ENCODE peak calls at places on chromosome 20, in nine cellular contexts. B, C, I, G, D, X, E, U and L are unnamed samples.

GRCh38 chr20:33072813-33073212 is 6.6 kb upstream of the BPIFB4 start:
- DNase-seq in B (no peak), C (no peak), I (no peak), G (no peak), D (no peak), X (no peak), E (no peak), U (no peak), L (no peak)

GRCh38 chr20:23881371-23881770 is 1.8 kb upstream of the CST5 start:
- DNase-seq in B (no peak), C (no peak), I (no peak), G (no peak), D (no peak), X (no peak), E (no peak), U (no peak), L (no peak)

GRCh38 chr20:61284752-61285151 is 32.7 kb downstream of the CDH4 start:
- DNase-seq in B (no peak), C (no peak), I (no peak), G (no peak), D (no peak), X (no peak), E (no peak), U (no peak), L (no peak)

GRCh38 chr20:49420292-49420691 is 62.2 kb downstream of the KCNB1 start:
- DNase-seq in B (no peak), C (no peak), I (no peak), G (no peak), D (no peak), X (no peak), E (no peak), U (peak; percentile 29), L (peak; percentile 21)

GRCh38 chr20:38131588-38132121 is 33.4 kb downstream of the TGM2 start:
- DNase-seq in B (no peak), C (no peak), I (no peak), G (no peak), D (no peak), X (no peak), E (no peak), U (peak; percentile 60), L (no peak)

GRCh38 chr20:8095648-8096572 is 36.2 kb upstream of the PLCB1 start:
- DNase-seq in B (no peak), C (no peak), I (no peak), G (no peak), D (no peak), X (no peak), E (peak; percentile 42), U (peak; percentile 28), L (peak; percentile 25)

GRCh38 chr20:23605867-23606651 is at the start of gene CST9:
- DNase-seq in B (no peak), C (no peak), I (no peak), G (no peak), D (no peak), X (no peak), E (no peak), U (no peak), L (no peak)

GRCh38 chr20:43710370-43711044 is 16.3 kb downstream of the GTSF1L start:
- DNase-seq in B (no peak), C (no peak), I (no peak), G (no peak), D (no peak), X (no peak), E (no peak), U (no peak), L (no peak)

GRCh38 chr20:23672158-23672557 is 16.7 kb downstream of the CST4 start:
- DNase-seq in B (no peak), C (no peak), I (no peak), G (no peak), D (no peak), X (no peak), E (no peak), U (no peak), L (no peak)

GRCh38 chr20:60491261-60491660 is 533.0 kb downstream of the CDH26 start:
- DNase-seq in B (no peak), C (no peak), I (no peak), G (no peak), D (no peak), X (no peak), E (no peak), U (no peak), L (no peak)

GRCh38 chr20:51492167-51493092 is 50.1 kb downstream of the NFATC2 start:
- DNase-seq in B (no peak), C (peak; percentile 42), I (no peak), G (no peak), D (no peak), X (peak; percentile 68), E (peak; percentile 37), U (no peak), L (no peak)

GRCh38 chr20:8129211-8129986 is 2.7 kb upstream of the PLCB1 start:
- DNase-seq in B (no peak), C (no peak), I (no peak), G (no peak), D (no peak), X (no peak), E (no peak), U (no peak), L (no peak)

GRCh38 chr20:56634735-56635422 is 5.8 kb downstream of the TFAP2C start:
- DNase-seq in B (no peak), C (no peak), I (no peak), G (no peak), D (peak; percentile 62), X (no peak), E (no peak), U (peak; percentile 25), L (no peak)

GRCh38 chr20:34710568-34710839 is 6.4 kb downstream of the TP53INP2 start:
- DNase-seq in B (no peak), C (no peak), I (no peak), G (no peak), D (no peak), X (no peak), E (no peak), U (no peak), L (no peak)

GRCh38 chr20:46568570-46569129 is 18.2 kb upstream of the OCSTAMP start:
- DNase-seq in B (no peak), C (peak; percentile 75), I (peak; percentile 78), G (peak; percentile 92), D (peak; percentile 9), X (peak; percentile 78), E (peak; percentile 60), U (peak; percentile 51), L (peak; percentile 17)

GRCh38 chr20:38196016-38196415 is 30.9 kb upstream of the TGM2 start:
- DNase-seq in B (no peak), C (no peak), I (no peak), G (no peak), D (no peak), X (no peak), E (no peak), U (no peak), L (no peak)